ENCODE peak calls at places on chromosomes 7 and 10, in seven cellular contexts. I is Calu3; T is GM23248; F is HEK293T; Y is effector CD8-positive, alpha-beta T cell; D is H4; J is stimulated activated CD4-positive, alpha-beta T cell treated with anti-CD3 and anti-CD28 coated beads, Interleukin-1b, Interleukin-23, amount 100 ng/mL, for 24 hours. V is an unnamed sample.

GRCh38 chr10:76444034-76444800 is 1012.8 kb downstream of the LRMDA start:
- DNase-seq in I (no peak), T (peak), F (no peak), Y (no peak), D (no peak), J (no peak), V (no peak)

GRCh38 chr10:124081547-124082140 is 11.8 kb downstream of the CHST15 start:
- DNase-seq in I (no peak), T (no peak), F (no peak), Y (no peak), D (no peak), J (no peak), V (no peak)

GRCh38 chr7:116305485-116306408 is 95.4 kb downstream of the TES start:
- DNase-seq in I (no peak), T (no peak), F (no peak), Y (no peak), D (no peak), J (no peak), V (no peak)

GRCh38 chr10:5832946-5833345 is 19.7 kb upstream of the GDI2 start:
- DNase-seq in I (peak), T (no peak), F (no peak), Y (no peak), D (no peak), J (no peak), V (no peak)

GRCh38 chr7:150451097-150451793 is 815 bp downstream of the GIMAP8 start:
- DNase-seq in I (no peak), T (no peak), F (no peak), Y (peak), D (no peak), J (peak), V (no peak)

GRCh38 chr10:15313844-15314243 is 57.2 kb downstream of the FAM171A1 start:
- DNase-seq in I (no peak), T (no peak), F (no peak), Y (no peak), D (no peak), J (no peak), V (no peak)

GRCh38 chr10:101214446-101215396 is 14.5 kb downstream of the LBX1 start:
- DNase-seq in I (peak), T (peak), F (peak), Y (peak), D (peak), J (peak), V (peak)

GRCh38 chr7:23710000-23710399 is at the start of gene STK31:
- DNase-seq in I (no peak), T (no peak), F (no peak), Y (no peak), D (no peak), J (no peak), V (no peak)

GRCh38 chr10:18437486-18437885 is 213.9 kb downstream of the NSUN6 start:
- DNase-seq in I (no peak), T (peak), F (no peak), Y (no peak), D (no peak), J (no peak), V (no peak)

GRCh38 chr7:154440058-154440457 is 387.9 kb downstream of the DPP6 start:
- DNase-seq in I (no peak), T (no peak), F (no peak), Y (no peak), D (no peak), J (no peak), V (no peak)

GRCh38 chr7:110870926-110871325 is 220.0 kb upstream of the LRRN3 start:
- DNase-seq in I (no peak), T (no peak), F (no peak), Y (no peak), D (no peak), J (no peak), V (no peak)

GRCh38 chr7:29622335-29623265 is 59.0 kb downstream of the PRR15 start:
- DNase-seq in I (peak), T (peak), F (no peak), Y (no peak), D (peak), J (no peak), V (peak)

GRCh38 chr7:136134503-136134902 is 157.3 kb upstream of the MTPN start:
- DNase-seq in I (no peak), T (peak), F (no peak), Y (no peak), D (no peak), J (no peak), V (no peak)

GRCh38 chr10:127151981-127152699 is 44.3 kb downstream of the INSYN2A start:
- DNase-seq in I (no peak), T (peak), F (no peak), Y (no peak), D (peak), J (no peak), V (no peak)

GRCh38 chr10:47082055-47082784 is 171.0 kb downstream of the PTPN20 start:
- DNase-seq in I (no peak), T (no peak), F (no peak), Y (no peak), D (no peak), J (no peak), V (no peak)

GRCh38 chr10:117272195-117273076 is 31.5 kb downstream of the SLC18A2 start:
- DNase-seq in I (no peak), T (no peak), F (no peak), Y (no peak), D (no peak), J (no peak), V (no peak)

GRCh38 chr10:44862006-44862751 is 49.0 kb upstream of the TMEM72 start:
- DNase-seq in I (no peak), T (no peak), F (no peak), Y (no peak), D (no peak), J (no peak), V (no peak)

GRCh38 chr7:101915000-101915399 is 97.6 kb downstream of the CUX1 start:
- DNase-seq in I (no peak), T (no peak), F (no peak), Y (no peak), D (no peak), J (no peak), V (no peak)

GRCh38 chr10:88244781-88245350 is 338.3 kb downstream of the RNLS start:
- DNase-seq in I (no peak), T (no peak), F (no peak), Y (no peak), D (no peak), J (no peak), V (no peak)